ENCODE peak calls at places on chromosomes 5 and 9, in seven cellular contexts. P is ELR; A is NCI-H1417; C is GM03348; K is NCI-H69; B is WTC11; Q is CD4-positive, CD25-positive, alpha-beta regulatory T cell. M is an unnamed sample.

GRCh38 chr9:93181672-93182435 is 2.1 kb upstream of the WNK2 start:
- DNase-seq in P (no peak), A (no peak), C (no peak), K (no peak), B (no peak), Q (no peak), M (no peak)

GRCh38 chr5:94849821-94850736 is 231.6 kb downstream of the SLF1 start:
- DNase-seq in P (peak; percentile 66), A (peak; percentile 71), C (peak; percentile 51), K (peak; percentile 88), B (no peak), Q (peak; percentile 7), M (peak; percentile 82)

GRCh38 chr5:191036-191948 is at the start of gene LRRC14B:
- DNase-seq in P (no peak), A (peak; percentile 86), C (no peak), K (peak; percentile 31), B (no peak), Q (no peak), M (peak; percentile 89)

GRCh38 chr5:132496631-132497487 is 6.3 kb upstream of the IRF1 start:
- DNase-seq in P (peak; percentile 91), A (peak; percentile 72), C (peak; percentile 93), K (peak; percentile 89), B (peak; percentile 90), Q (peak; percentile 74), M (peak; percentile 95)

GRCh38 chr9:4365055-4365454 is 65.2 kb upstream of the GLIS3 start:
- DNase-seq in P (no peak), A (no peak), C (no peak), K (no peak), B (no peak), Q (no peak), M (no peak)

GRCh38 chr9:104868687-104869404 is 59.1 kb downstream of the ABCA1 start:
- DNase-seq in P (peak; percentile 78), A (peak; percentile 14), C (peak; percentile 89), K (peak; percentile 93), B (peak; percentile 66), Q (no peak), M (peak; percentile 56)

GRCh38 chr5:3825888-3826465 is 230.3 kb downstream of the IRX1 start:
- DNase-seq in P (no peak), A (no peak), C (no peak), K (no peak), B (no peak), Q (no peak), M (no peak)

GRCh38 chr5:124365491-124365890 is 380.9 kb downstream of the ZNF608 start:
- DNase-seq in P (no peak), A (peak; percentile 92), C (no peak), K (peak; percentile 99), B (no peak), Q (no peak), M (peak; percentile 99)

GRCh38 chr9:86639899-86640379 is 285.7 kb upstream of the TUT7 start:
- DNase-seq in P (no peak), A (peak; percentile 71), C (no peak), K (peak; percentile 46), B (peak; percentile 22), Q (no peak), M (peak; percentile 1)

GRCh38 chr5:92017786-92018185 is 634.7 kb upstream of the ARRDC3 start:
- DNase-seq in P (peak; percentile 91), A (no peak), C (peak; percentile 1), K (no peak), B (no peak), Q (no peak), M (no peak)

GRCh38 chr9:7976167-7976755 is 176.7 kb upstream of the DMAC1 start:
- DNase-seq in P (no peak), A (no peak), C (no peak), K (peak; percentile 27), B (no peak), Q (peak; percentile 29), M (peak; percentile 34)

GRCh38 chr5:127909078-127909477 is 174.5 kb upstream of the SLC12A2 start:
- DNase-seq in P (peak; percentile 64), A (peak; percentile 28), C (peak; percentile 37), K (peak; percentile 74), B (peak; percentile 48), Q (no peak), M (peak; percentile 75)

GRCh38 chr9:99451121-99451606 is 229.1 kb downstream of the SEC61B start:
- DNase-seq in P (no peak), A (no peak), C (no peak), K (no peak), B (no peak), Q (no peak), M (no peak)

GRCh38 chr9:68762570-68762969 is 57.5 kb downstream of the PIP5K1B start:
- DNase-seq in P (no peak), A (peak; percentile 67), C (no peak), K (peak; percentile 37), B (no peak), Q (no peak), M (peak; percentile 62)

GRCh38 chr9:105828596-105829213 is 134.4 kb downstream of the TMEM38B start:
- DNase-seq in P (peak; percentile 6), A (no peak), C (no peak), K (no peak), B (no peak), Q (no peak), M (no peak)

GRCh38 chr9:71647094-71647591 is 121.2 kb downstream of the CEMIP2 start:
- DNase-seq in P (peak; percentile 83), A (no peak), C (peak; percentile 70), K (peak; percentile 38), B (no peak), Q (no peak), M (peak; percentile 57)

GRCh38 chr9:129398101-129398795 is 220.2 kb upstream of the IER5L start:
- DNase-seq in P (no peak), A (no peak), C (no peak), K (no peak), B (no peak), Q (no peak), M (no peak)

GRCh38 chr5:31854625-31855526 is 215.9 kb downstream of the PDZD2 start:
- DNase-seq in P (peak; percentile 46), A (peak; percentile 59), C (peak; percentile 29), K (peak; percentile 60), B (peak; percentile 66), Q (no peak), M (no peak)

GRCh38 chr5:80937591-80937990 is 22.6 kb upstream of the RASGRF2 start:
- DNase-seq in P (peak; percentile 66), A (no peak), C (no peak), K (no peak), B (no peak), Q (no peak), M (peak; percentile 23)

GRCh38 chr5:78243639-78244038 is 50.9 kb downstream of the AP3B1 start:
- DNase-seq in P (peak; percentile 55), A (no peak), C (peak; percentile 56), K (no peak), B (no peak), Q (no peak), M (no peak)

GRCh38 chr5:128213340-128213739 is 129.8 kb downstream of the SLC12A2 start:
- DNase-seq in P (peak; percentile 73), A (peak; percentile 75), C (peak; percentile 42), K (peak; percentile 85), B (peak; percentile 59), Q (no peak), M (peak; percentile 84)

GRCh38 chr5:329758-330149 is 8.2 kb downstream of the AHRR start:
- DNase-seq in P (no peak), A (no peak), C (no peak), K (no peak), B (no peak), Q (no peak), M (no peak)

GRCh38 chr5:58012103-58012502 is 447.8 kb downstream of the PLK2 start:
- DNase-seq in P (peak; percentile 28), A (no peak), C (no peak), K (peak; percentile 39), B (no peak), Q (no peak), M (no peak)

GRCh38 chr9:128121466-128121810 is 6.1 kb downstream of the PTGES2 start:
- DNase-seq in P (no peak), A (no peak), C (no peak), K (no peak), B (no peak), Q (no peak), M (no peak)

GRCh38 chr5:178078197-178078995 is 34.9 kb upstream of the N4BP3 start:
- DNase-seq in P (peak; percentile 88), A (no peak), C (peak; percentile 86), K (no peak), B (no peak), Q (no peak), M (no peak)

GRCh38 chr9:127313042-127313560 is 48.5 kb downstream of the GARNL3 start:
- DNase-seq in P (no peak), A (no peak), C (no peak), K (no peak), B (no peak), Q (no peak), M (no peak)

GRCh38 chr5:158880514-158881001 is 219.2 kb downstream of the EBF1 start:
- DNase-seq in P (no peak), A (no peak), C (no peak), K (no peak), B (no peak), Q (no peak), M (no peak)

GRCh38 chr5:94274684-94275083 is 343.7 kb downstream of the KIAA0825 start:
- DNase-seq in P (no peak), A (no peak), C (no peak), K (no peak), B (no peak), Q (no peak), M (no peak)

GRCh38 chr5:78907255-78907886 is 77.7 kb downstream of the ARSB start:
- DNase-seq in P (peak; percentile 88), A (no peak), C (peak; percentile 79), K (no peak), B (no peak), Q (no peak), M (peak; percentile 70)

GRCh38 chr9:80507611-80508010 is 935.8 kb downstream of the TLE4 start:
- DNase-seq in P (no peak), A (peak; percentile 40), C (no peak), K (peak; percentile 75), B (no peak), Q (no peak), M (no peak)